ENCODE peak calls at places on chromosomes 13 and 19, in five cellular contexts. M is mesenchymal stem cell, W is H1, K is trophoblast cell, B is IMR-90. D is an unnamed sample.

GRCh38 chr13:41547253-41548000 is 90.1 kb downstream of the RGCC start:
- DNase-seq in M (no peak), W (no peak), K (no peak), B (no peak), D (no peak)

GRCh38 chr19:51020988-51021651 is 1.6 kb upstream of the KLK10 start:
- DNase-seq in M (peak), W (no peak), K (peak), B (peak), D (peak)

GRCh38 chr19:19259741-19260140 is 13.4 kb downstream of the TM6SF2 start:
- DNase-seq in M (peak), W (no peak), K (no peak), B (peak), D (no peak)

GRCh38 chr13:44365008-44365407 is 8.6 kb upstream of the SERP2 start:
- DNase-seq in M (peak), W (no peak), K (no peak), B (peak), D (no peak)

GRCh38 chr13:44758595-44759221 is 182.6 kb upstream of the TSC22D1 start:
- DNase-seq in M (peak), W (no peak), K (peak), B (peak), D (no peak)

GRCh38 chr13:59449750-59450149 is 714.0 kb downstream of the DIAPH3 start:
- DNase-seq in M (no peak), W (no peak), K (no peak), B (no peak), D (no peak)

GRCh38 chr19:47542030-47542475 is 27.2 kb upstream of the NAPA start:
- DNase-seq in M (peak), W (no peak), K (no peak), B (peak), D (no peak)

GRCh38 chr19:16521715-16522289 is 20.4 kb downstream of the CHERP start:
- DNase-seq in M (no peak), W (no peak), K (no peak), B (no peak), D (no peak)

GRCh38 chr13:34654203-34654602 is 287.9 kb upstream of the NBEA start:
- DNase-seq in M (no peak), W (no peak), K (no peak), B (no peak), D (no peak)

GRCh38 chr19:7521551-7522071 is 813 bp upstream of the MCOLN1 start:
- DNase-seq in M (no peak), W (no peak), K (peak), B (no peak), D (no peak)

GRCh38 chr19:38663957-38664502 is 16.6 kb downstream of the ACTN4 start:
- DNase-seq in M (no peak), W (no peak), K (no peak), B (no peak), D (no peak)

GRCh38 chr13:27797228-27797624 is 4.9 kb downstream of the GSX1 start:
- DNase-seq in M (peak), W (no peak), K (peak), B (peak), D (peak)

GRCh38 chr19:7288131-7288530 is 6.1 kb downstream of the INSR start:
- DNase-seq in M (no peak), W (no peak), K (peak), B (no peak), D (no peak)

GRCh38 chr19:38394488-38394887 is 6.0 kb downstream of the SPRED3 start:
- DNase-seq in M (no peak), W (peak), K (peak), B (no peak), D (no peak)

GRCh38 chr19:3857449-3858003 is 11.3 kb downstream of the ZFR2 start:
- DNase-seq in M (no peak), W (no peak), K (no peak), B (no peak), D (no peak)

GRCh38 chr13:47459512-47459911 is 541.6 kb downstream of the SUCLA2 start:
- DNase-seq in M (peak), W (no peak), K (no peak), B (peak), D (no peak)

GRCh38 chr13:72180253-72180952 is 313.4 kb upstream of the DACH1 start:
- DNase-seq in M (no peak), W (no peak), K (peak), B (peak), D (no peak)

GRCh38 chr13:25493930-25494707 is 122.3 kb downstream of the ATP8A2 start:
- DNase-seq in M (no peak), W (no peak), K (no peak), B (no peak), D (no peak)

GRCh38 chr13:39023316-39023715 is 14.6 kb downstream of the PROSER1 start:
- DNase-seq in M (peak), W (no peak), K (peak), B (peak), D (no peak)

GRCh38 chr13:39020853-39021462 is 16.9 kb downstream of the PROSER1 start:
- DNase-seq in M (no peak), W (no peak), K (peak), B (no peak), D (no peak)

GRCh38 chr13:39025433-39025839 is 12.5 kb downstream of the PROSER1 start:
- DNase-seq in M (no peak), W (no peak), K (no peak), B (no peak), D (no peak)

DNA sequence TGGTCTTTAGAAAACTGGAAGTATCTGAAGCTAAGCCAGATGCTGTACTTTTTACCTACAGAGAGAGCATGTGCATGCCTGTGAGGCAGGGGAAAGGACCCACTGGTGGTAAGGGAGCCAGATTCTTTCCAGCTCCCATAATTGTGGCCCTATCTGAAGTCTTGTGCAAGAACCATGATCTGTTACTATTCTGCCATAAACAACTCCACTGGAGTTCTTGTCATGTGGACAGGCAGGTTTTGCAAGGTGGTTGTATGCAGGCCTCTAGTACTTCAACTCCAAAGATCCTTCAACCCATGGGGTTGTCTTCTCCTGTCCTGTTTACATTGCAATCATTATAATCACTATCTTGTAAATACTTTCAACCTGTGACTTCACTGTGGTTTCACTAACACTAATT is 14.1 kb downstream of the PROSER1 start:
- DNase-seq in M (peak), W (no peak), K (peak), B (peak), D (no peak)
- H4K91ac ChIP-seq in M (no peak), W (peak), K (no peak), B (no peak), D (no peak)

GRCh38 chr19:10288662-10289166 is 1.0 kb upstream of the ICAM5 start:
- DNase-seq in M (peak), W (no peak), K (peak), B (peak), D (no peak)
- H3K4me3 ChIP-seq in M (peak), W (peak), K (no peak), B (peak), D (peak)

DNA sequence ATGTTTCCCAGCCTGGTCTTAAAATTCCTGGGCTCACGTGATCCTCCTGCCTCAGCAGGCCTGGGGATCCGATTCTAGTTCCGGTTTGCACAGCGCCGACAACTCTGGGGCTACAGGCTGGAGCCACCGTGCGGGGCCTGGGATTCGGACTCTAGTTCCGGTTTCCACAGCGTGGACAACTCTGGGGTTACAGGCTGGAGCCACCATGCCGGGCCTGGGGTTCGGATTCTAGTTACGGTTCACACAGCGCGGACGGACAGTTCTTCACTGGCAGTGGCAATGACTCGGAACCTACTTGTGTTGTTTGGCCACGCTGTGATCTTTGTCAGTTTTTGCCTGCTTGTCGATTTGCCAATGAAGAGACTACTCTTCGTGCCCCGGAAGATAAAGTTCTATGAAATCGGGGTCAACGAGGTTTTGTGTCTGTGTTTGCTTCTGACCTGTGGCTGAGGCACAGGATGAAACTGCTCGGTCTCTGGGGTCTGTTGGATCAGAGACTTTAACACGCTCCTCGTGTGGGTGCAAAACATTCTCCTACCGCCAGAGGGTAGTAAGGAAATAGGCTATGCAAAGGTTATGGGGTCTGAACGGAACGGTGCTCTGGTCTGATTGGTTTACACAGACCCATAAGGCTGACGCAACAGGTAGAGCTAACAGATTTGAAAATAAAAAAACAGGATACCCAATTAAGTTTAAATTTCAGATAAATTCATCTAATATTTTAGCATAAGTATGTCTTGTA is 12.1 kb upstream of the ZSCAN1 start:
- DNase-seq in M (peak), W (no peak), K (peak), B (peak), D (peak)
- H3K27ac ChIP-seq in M (no peak), W (no peak), K (no peak), B (no peak), D (no peak)

DNA sequence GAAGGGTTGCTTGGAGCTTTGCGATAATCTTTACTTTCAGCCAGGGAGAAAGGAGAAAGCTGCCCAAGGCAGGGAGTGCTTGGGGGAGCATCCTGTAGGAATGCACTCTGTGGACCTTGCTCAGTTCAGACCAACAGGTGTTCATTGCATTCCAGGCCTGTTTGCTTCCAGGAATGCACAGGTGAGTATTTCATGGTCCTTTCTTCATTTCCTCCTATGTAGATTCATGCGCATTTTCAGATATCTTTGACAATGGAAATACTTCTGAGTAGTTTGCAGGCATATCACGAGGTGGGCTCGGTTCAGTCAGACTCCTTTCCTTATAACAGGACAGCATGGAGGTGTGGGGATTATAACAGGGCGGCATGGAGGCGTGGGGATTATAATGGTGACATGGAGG is 254.8 kb downstream of the FGF9 start:
- DNase-seq in M (no peak), W (no peak), K (peak), B (no peak), D (no peak)
- H4K91ac ChIP-seq in M (no peak), W (peak), K (no peak), B (no peak), D (no peak)

DNA sequence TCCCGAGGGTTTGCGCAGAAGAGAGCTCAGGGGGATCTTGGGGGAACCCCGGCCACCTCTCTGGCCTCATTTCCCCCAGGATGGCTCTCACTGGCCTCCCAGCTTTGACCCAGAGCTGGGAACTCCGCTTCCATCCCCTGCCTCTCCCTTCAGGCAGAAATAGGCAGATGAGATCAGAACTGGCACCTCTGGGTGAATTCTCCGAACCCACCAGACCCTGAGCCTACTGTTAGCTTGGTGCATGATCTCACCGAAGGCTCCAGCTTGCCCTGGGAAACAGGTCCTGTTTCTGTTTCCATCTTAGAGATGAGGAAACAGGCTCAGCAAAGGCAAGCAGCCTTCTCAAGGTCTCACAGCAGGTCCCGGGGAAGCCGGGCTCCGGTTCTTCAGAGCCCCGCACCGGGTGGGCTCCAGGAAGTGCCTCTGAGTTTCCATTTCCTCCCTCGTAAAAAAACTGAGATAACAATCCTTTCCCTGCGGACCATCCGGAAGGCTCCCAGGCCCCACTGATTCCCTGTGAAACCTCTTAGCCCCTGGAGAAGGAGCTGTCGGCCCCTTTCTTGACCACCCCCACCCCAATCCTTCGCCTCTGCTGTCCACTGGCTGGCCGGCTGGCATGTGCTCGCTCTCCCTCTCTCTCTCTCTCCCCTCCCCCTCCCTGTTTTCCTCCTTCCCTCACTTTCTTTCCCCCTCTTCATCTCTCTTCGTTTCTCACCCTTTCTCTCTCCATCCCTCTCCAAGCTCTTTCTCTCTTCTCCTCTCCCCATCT is 2.1 kb downstream of the NECTIN2 start:
- DNase-seq in M (peak), W (no peak), K (peak), B (peak), D (peak)
- H3K4me3 ChIP-seq in M (peak), W (peak), K (peak), B (peak), D (peak)

GRCh38 chr13:68025604-68026003 is 795.5 kb upstream of the PCDH9 start:
- DNase-seq in M (no peak), W (no peak), K (no peak), B (no peak), D (no peak)

GRCh38 chr13:68026077-68026476 is 795.9 kb upstream of the PCDH9 start:
- DNase-seq in M (no peak), W (no peak), K (no peak), B (no peak), D (no peak)

GRCh38 chr13:68027311-68027710 is 797.2 kb upstream of the PCDH9 start:
- DNase-seq in M (no peak), W (no peak), K (no peak), B (no peak), D (no peak)

DNA sequence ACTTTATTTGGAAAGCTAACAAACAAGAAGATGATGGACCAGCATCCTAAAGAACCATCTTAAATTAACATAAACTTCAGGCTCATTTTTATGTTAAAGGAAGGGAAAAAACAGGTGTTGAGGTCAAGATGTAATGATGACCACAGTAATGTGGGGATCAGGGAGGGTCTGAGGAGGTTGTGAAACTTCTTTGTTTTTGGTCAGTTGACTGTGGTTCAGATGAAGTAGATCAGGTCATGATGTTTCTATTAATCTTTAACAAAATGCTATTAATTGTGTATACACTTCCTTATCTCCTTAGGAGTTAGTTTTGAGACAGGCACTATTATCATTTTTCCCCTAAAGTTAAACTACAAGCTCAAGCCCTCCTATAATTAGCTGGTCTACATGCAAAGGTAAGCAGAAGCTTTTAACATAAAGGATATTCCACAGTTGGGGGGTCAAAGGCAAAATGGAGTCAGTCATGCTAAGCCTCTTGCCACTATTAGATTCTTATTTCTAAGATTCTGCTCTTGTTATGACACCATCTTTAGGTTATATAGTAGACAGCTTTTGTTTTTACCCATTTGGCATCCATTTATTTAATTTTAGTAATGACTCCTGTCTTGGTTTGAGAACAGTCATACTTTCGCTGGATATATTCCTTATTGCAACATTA is 800.1 kb upstream of the PCDH9 start:
- DNase-seq in M (no peak), W (no peak), K (no peak), B (no peak), D (no peak)
- H3K27ac ChIP-seq in M (no peak), W (no peak), K (no peak), B (no peak), D (no peak)

GRCh38 chr13:99893567-99893966 is 78.0 kb downstream of the ZIC5 start:
- DNase-seq in M (no peak), W (no peak), K (no peak), B (no peak), D (no peak)
- H4K91ac ChIP-seq in M (no peak), W (peak), K (no peak), B (no peak), D (no peak)

GRCh38 chr13:98299954-98300350 is 122.9 kb upstream of the RNF113B start:
- DNase-seq in M (no peak), W (no peak), K (no peak), B (no peak), D (no peak)

GRCh38 chr13:98300956-98301641 is 124.0 kb upstream of the RNF113B start:
- DNase-seq in M (peak), W (no peak), K (peak), B (peak), D (no peak)

GRCh38 chr13:98299243-98299953 is 122.3 kb upstream of the RNF113B start:
- DNase-seq in M (peak), W (no peak), K (no peak), B (peak), D (no peak)

GRCh38 chr13:98303858-98304257 is 126.8 kb upstream of the RNF113B start:
- DNase-seq in M (peak), W (no peak), K (no peak), B (no peak), D (no peak)

GRCh38 chr13:98301721-98302120 is 124.7 kb upstream of the RNF113B start:
- DNase-seq in M (peak), W (no peak), K (no peak), B (peak), D (no peak)
- H3K4me3 ChIP-seq in M (no peak), W (no peak), K (no peak), B (peak), D (no peak)

D was measured in neuronal stem cell.